ENCODE peak calls at places on chromosomes 11 and 22, in eight cellular contexts. T is fibroblast of the aortic adventitia, G is right atrium auricular region, B is H9, L is pancreas, O is cardiac muscle cell, F is IMR-90, H is BJ. W is an unnamed sample.
A peak's percentile ranks its signal among the peaks of the same experiment; 100 is the strongest.

GRCh38 chr22:20060700-20061480 is 19.2 kb upstream of the DGCR8 start:
- DNase-seq in T (no peak), G (no peak), B (no peak), L (no peak), O (no peak), F (no peak), H (no peak), W (no peak)

GRCh38 chr11:133038850-133039249 is 493.5 kb downstream of the OPCML start:
- DNase-seq in T (no peak), G (no peak), B (no peak), L (no peak), O (no peak), F (no peak), H (no peak), W (no peak)

GRCh38 chr11:73477518-73477917 is 101.3 kb downstream of the RELT start:
- DNase-seq in T (no peak), G (no peak), B (no peak), L (no peak), O (no peak), F (no peak), H (no peak), W (no peak)

GRCh38 chr22:46275455-46276129 is 7.8 kb downstream of the TTC38 start:
- DNase-seq in T (no peak), G (no peak), B (no peak), L (no peak), O (no peak), F (no peak), H (no peak), W (no peak)

GRCh38 chr11:41413843-41414242 is 45.6 kb downstream of the LRRC4C start:
- DNase-seq in T (no peak), G (no peak), B (no peak), L (no peak), O (no peak), F (no peak), H (no peak), W (no peak)

GRCh38 chr22:48091060-48091650 is 1328.7 kb downstream of the TBC1D22A start:
- DNase-seq in T (no peak), G (no peak), B (no peak), L (no peak), O (no peak), F (no peak), H (no peak), W (no peak)

GRCh38 chr11:34830648-34831047 is 85.5 kb downstream of the APIP start:
- DNase-seq in T (peak; percentile 12), G (no peak), B (no peak), L (no peak), O (peak; percentile 53), F (peak; percentile 21), H (no peak), W (no peak)

GRCh38 chr11:74870485-74870884 is 78.4 kb downstream of the XRRA1 start:
- DNase-seq in T (peak; percentile 64), G (no peak), B (no peak), L (no peak), O (peak; percentile 71), F (peak; percentile 66), H (no peak), W (no peak)

GRCh38 chr11:125147280-125147679 is 17.3 kb upstream of the PKNOX2 start:
- DNase-seq in T (no peak), G (no peak), B (no peak), L (no peak), O (no peak), F (no peak), H (no peak), W (no peak)

GRCh38 chr11:440065-441042 is 1.5 kb downstream of the ANO9 start:
- DNase-seq in T (peak; percentile 25), G (no peak), B (no peak), L (peak; percentile 39), O (peak; percentile 43), F (no peak), H (no peak), W (no peak)

GRCh38 chr11:95081412-95081811 is 8.2 kb upstream of the ENDOD1 start:
- DNase-seq in T (no peak), G (peak; percentile 69), B (no peak), L (no peak), O (peak; percentile 33), F (no peak), H (no peak), W (no peak)

GRCh38 chr11:79441159-79441875 is 487 bp upstream of the TENM4 start:
- DNase-seq in T (peak; percentile 51), G (no peak), B (peak; percentile 35), L (no peak), O (no peak), F (peak; percentile 58), H (no peak), W (no peak)
- TF ChIP-seq CTCF in T (no peak), G (no peak), B (no peak), L (no peak), O (no peak), F (no peak), H (peak; percentile 26), W (no peak)

GRCh38 chr11:6531267-6531752 is 34.2 kb downstream of the DNHD1 start:
- DNase-seq in T (peak; percentile 68), G (no peak), B (no peak), L (no peak), O (peak; percentile 64), F (peak; percentile 52), H (no peak), W (no peak)
- TF ChIP-seq CTCF in T (peak; percentile 84), G (peak; percentile 80), B (peak; percentile 81), L (peak; percentile 60), O (peak; percentile 84), F (peak; percentile 74), H (peak; percentile 82), W (peak; percentile 52)

GRCh38 chr22:33920927-33921575 is 775 bp upstream of the LARGE1 start:
- DNase-seq in T (peak; percentile 94), G (peak; percentile 98), B (peak; percentile 98), L (peak; percentile 99), O (peak; percentile 98), F (peak; percentile 94), H (peak; percentile 79), W (peak; percentile 59)

GRCh38 chr22:33918676-33919590 is 1.3 kb downstream of the LARGE1 start:
- DNase-seq in T (peak; percentile 44), G (no peak), B (no peak), L (no peak), O (peak; percentile 20), F (peak; percentile 45), H (no peak), W (no peak)

GRCh38 chr22:33919591-33920501 is at the start of gene LARGE1:
- DNase-seq in T (peak; percentile 17), G (peak; percentile 60), B (peak; percentile 64), L (peak; percentile 79), O (peak; percentile 47), F (peak; percentile 20), H (no peak), W (no peak)

GRCh38 chr22:33914699-33915098 is 5.6 kb downstream of the LARGE1 start:
- DNase-seq in T (no peak), G (no peak), B (no peak), L (no peak), O (no peak), F (no peak), H (no peak), W (no peak)

DNA sequence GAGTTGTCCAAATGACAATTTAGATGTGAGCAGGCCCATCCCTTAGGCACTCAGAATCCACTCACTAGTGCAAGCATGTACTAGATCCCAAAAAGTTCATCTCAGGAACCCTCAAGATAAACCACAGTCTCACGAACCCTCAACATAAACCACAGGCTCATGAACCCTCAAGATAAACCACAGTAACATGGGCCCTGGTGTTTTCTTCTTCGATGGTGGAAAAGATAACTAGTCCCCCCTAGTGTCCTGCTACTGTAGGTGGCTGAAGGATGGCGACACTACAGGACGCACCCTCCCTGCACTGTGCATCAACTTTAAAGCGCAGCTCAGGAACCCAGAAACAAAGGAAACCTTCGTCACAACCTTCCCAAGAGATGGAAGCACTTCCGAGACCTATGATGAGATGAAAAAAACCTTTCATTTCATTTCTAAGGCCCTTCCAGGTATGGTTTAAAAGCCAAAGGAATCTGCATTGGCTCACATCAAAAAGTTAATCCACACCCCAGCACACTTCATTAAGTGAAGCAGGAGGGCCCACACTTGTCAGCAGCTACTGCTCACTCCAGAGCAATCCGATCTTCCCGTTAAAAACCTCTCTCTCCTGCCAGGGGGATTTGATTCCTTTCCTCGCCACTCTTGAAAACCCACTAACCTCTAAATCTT is 2.4 kb downstream of the LARGE1 start:
- DNase-seq in T (peak; percentile 17), G (no peak), B (peak; percentile 48), L (no peak), O (no peak), F (peak; percentile 50), H (no peak), W (no peak)
- TF ChIP-seq CTCF in T (peak; percentile 22), G (peak; percentile 37), B (peak; percentile 57), L (no peak), O (no peak), F (peak; percentile 51), H (peak; percentile 15), W (peak; percentile 29)

GRCh38 chr11:66280428-66280827 is 2.5 kb downstream of the CNIH2 start:
- DNase-seq in T (no peak), G (no peak), B (no peak), L (no peak), O (no peak), F (no peak), H (no peak), W (no peak)
- TF ChIP-seq CTCF in T (no peak), G (no peak), B (no peak), L (no peak), O (no peak), F (no peak), H (no peak), W (no peak)

DNA sequence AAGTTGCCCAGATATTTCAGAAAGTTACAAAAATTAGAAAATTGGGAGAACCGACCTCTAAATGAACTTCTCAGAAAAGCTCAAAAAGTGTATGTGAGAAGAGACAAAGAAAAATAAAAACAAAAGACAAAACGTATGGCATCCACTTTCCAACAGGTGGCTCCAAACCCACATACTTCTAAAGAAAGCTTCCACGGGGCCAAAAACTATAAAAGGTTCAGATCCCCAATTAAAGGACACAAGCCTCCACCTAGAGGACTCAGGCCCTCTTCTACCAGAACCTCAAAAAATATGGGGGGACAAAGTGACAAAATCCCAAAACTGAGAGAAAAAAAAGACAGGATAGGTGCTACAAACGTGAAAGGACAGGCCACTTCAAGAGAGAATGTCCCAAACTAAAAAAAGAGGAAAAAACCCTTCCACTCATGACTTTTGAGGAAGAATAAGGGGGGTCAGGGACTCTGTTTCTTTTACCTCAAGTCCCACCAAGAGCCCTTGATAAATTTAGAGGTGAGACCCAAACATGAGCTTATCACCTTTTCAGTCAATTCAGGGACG is 8.8 kb downstream of the SCGB2A1 start:
- DNase-seq in T (peak; percentile 28), G (no peak), B (no peak), L (no peak), O (peak; percentile 29), F (no peak), H (no peak), W (no peak)
- TF ChIP-seq CTCF in T (peak; percentile 49), G (peak; percentile 15), B (peak; percentile 75), L (no peak), O (peak; percentile 53), F (peak; percentile 49), H (peak; percentile 30), W (peak; percentile 0)

GRCh38 chr22:41301085-41302015 is at the start of gene ZC3H7B:
- DNase-seq in T (peak; percentile 74), G (peak; percentile 76), B (peak; percentile 82), L (peak; percentile 89), O (peak; percentile 82), F (peak; percentile 74), H (no peak), W (no peak)
- TF ChIP-seq CTCF in T (peak; percentile 72), G (peak; percentile 73), B (peak; percentile 57), L (no peak), O (peak; percentile 56), F (peak; percentile 60), H (peak; percentile 68), W (peak; percentile 75)

GRCh38 chr11:47004595-47005033 is 68.1 kb downstream of the CSTPP1 start:
- DNase-seq in T (peak; percentile 98), G (peak; percentile 84), B (no peak), L (no peak), O (peak; percentile 98), F (peak; percentile 98), H (peak; percentile 95), W (peak; percentile 95)
- TF ChIP-seq CTCF in T (no peak), G (no peak), B (no peak), L (no peak), O (no peak), F (no peak), H (no peak), W (no peak)